ENCODE peak calls at places on chromosomes 7 and 10, in five cellular contexts. E is foreskin fibroblast, T is epithelial cell of esophagus, Q is OCI-LY7, Z is retinal pigment epithelial cell. K is an unnamed sample.

GRCh38 chr7:33624172-33624571 is 281.2 kb upstream of the BMPER start:
- DNase-seq in E (no peak), T (no peak), Q (no peak), Z (no peak), K (no peak)

GRCh38 chr10:96512997-96513685 is 585 bp downstream of the TLL2 start:
- DNase-seq in E (peak), T (peak), Q (peak), Z (no peak), K (no peak)

GRCh38 chr7:155963771-155964195 is 151.5 kb upstream of the SHH start:
- DNase-seq in E (no peak), T (no peak), Q (no peak), Z (no peak), K (no peak)

GRCh38 chr7:77416621-77417371 is 647 bp upstream of the GSAP start:
- DNase-seq in E (no peak), T (no peak), Q (no peak), Z (no peak), K (no peak)

GRCh38 chr7:151999337-152000090 is 26.0 kb upstream of the GALNT11 start:
- DNase-seq in E (no peak), T (no peak), Q (no peak), Z (no peak), K (no peak)

GRCh38 chr10:114682532-114682931 is 24.5 kb upstream of the ABLIM1 start:
- DNase-seq in E (no peak), T (no peak), Q (no peak), Z (no peak), K (no peak)

GRCh38 chr7:117479480-117480224 is at the start of gene CFTR:
- DNase-seq in E (no peak), T (peak), Q (no peak), Z (no peak), K (no peak)

GRCh38 chr10:74683067-74683466 is 143.3 kb upstream of the KAT6B start:
- DNase-seq in E (peak), T (no peak), Q (no peak), Z (no peak), K (no peak)

GRCh38 chr10:105243381-105243780 is 602.3 kb downstream of the SORCS3 start:
- DNase-seq in E (peak), T (peak), Q (no peak), Z (no peak), K (no peak)

GRCh38 chr10:71088054-71088453 is 124.3 kb upstream of the UNC5B start:
- DNase-seq in E (no peak), T (no peak), Q (no peak), Z (no peak), K (no peak)

GRCh38 chr7:70975816-70976215 is 156.1 kb upstream of the GALNT17 start:
- DNase-seq in E (no peak), T (no peak), Q (no peak), Z (no peak), K (no peak)

GRCh38 chr10:63320683-63321082 is 145.1 kb downstream of the JMJD1C start:
- DNase-seq in E (no peak), T (no peak), Q (no peak), Z (no peak), K (no peak)

GRCh38 chr10:34528320-34528719 is 286.8 kb downstream of the PARD3 start:
- DNase-seq in E (peak), T (peak), Q (no peak), Z (peak), K (peak)

GRCh38 chr7:51069411-51070083 is 247.1 kb downstream of the COBL start:
- DNase-seq in E (no peak), T (peak), Q (no peak), Z (no peak), K (no peak)

GRCh38 chr10:119325131-119325530 is 117.8 kb downstream of the GRK5 start:
- DNase-seq in E (no peak), T (peak), Q (no peak), Z (no peak), K (no peak)

GRCh38 chr7:155090647-155091046 is 20.5 kb downstream of the HTR5A start:
- DNase-seq in E (no peak), T (peak), Q (no peak), Z (no peak), K (no peak)

GRCh38 chr10:90967865-90968264 is 47.0 kb upstream of the ANKRD1 start:
- DNase-seq in E (no peak), T (no peak), Q (no peak), Z (no peak), K (no peak)

GRCh38 chr7:45921699-45922519 is 837 bp upstream of the IGFBP3 start:
- DNase-seq in E (peak), T (peak), Q (peak), Z (peak), K (no peak)

GRCh38 chr10:117955171-117955570 is 91.6 kb downstream of the RAB11FIP2 start:
- DNase-seq in E (peak), T (no peak), Q (no peak), Z (no peak), K (no peak)

GRCh38 chr10:119209050-119209735 is 1.8 kb downstream of the GRK5 start:
- DNase-seq in E (peak), T (peak), Q (peak), Z (no peak), K (no peak)

GRCh38 chr10:29240991-29241660 is 47.7 kb upstream of the LYZL1 start:
- DNase-seq in E (peak), T (no peak), Q (no peak), Z (no peak), K (no peak)

GRCh38 chr10:78852856-78853255 is 215.9 kb upstream of the ZMIZ1 start:
- DNase-seq in E (peak), T (peak), Q (peak), Z (no peak), K (no peak)

GRCh38 chr7:6628045-6628444 is 9.1 kb upstream of the ZNF316 start:
- DNase-seq in E (no peak), T (peak), Q (no peak), Z (no peak), K (no peak)

GRCh38 chr10:21162948-21163347 is 265.8 kb upstream of the NEBL start:
- DNase-seq in E (no peak), T (no peak), Q (no peak), Z (no peak), K (no peak)

GRCh38 chr10:67697646-67698245 is 1.8 kb upstream of the CTNNA3 start:
- DNase-seq in E (peak), T (peak), Q (peak), Z (peak), K (no peak)

GRCh38 chr7:71131256-71131752 is 640 bp upstream of the GALNT17 start:
- DNase-seq in E (peak), T (no peak), Q (no peak), Z (no peak), K (no peak)

GRCh38 chr7:33937871-33938270 is 32.5 kb downstream of the BMPER start:
- DNase-seq in E (no peak), T (no peak), Q (no peak), Z (no peak), K (no peak)

GRCh38 chr10:92452313-92452712 is 121.6 kb downstream of the IDE start:
- DNase-seq in E (no peak), T (no peak), Q (no peak), Z (no peak), K (no peak)

GRCh38 chr10:86666538-86666937 is 1.8 kb upstream of the LDB3 start:
- DNase-seq in E (no peak), T (no peak), Q (no peak), Z (no peak), K (no peak)

GRCh38 chr10:129887986-129888783 is 75.9 kb downstream of the EBF3 start:
- DNase-seq in E (no peak), T (no peak), Q (no peak), Z (no peak), K (no peak)

GRCh38 chr10:33412261-33413092 is 78.0 kb upstream of the NRP1 start:
- DNase-seq in E (peak), T (peak), Q (no peak), Z (peak), K (peak)

GRCh38 chr7:25965405-25966123 is 186.4 kb upstream of the NFE2L3 start:
- DNase-seq in E (no peak), T (peak), Q (no peak), Z (no peak), K (no peak)

GRCh38 chr10:84076047-84076388 is 63.3 kb upstream of the GHITM start:
- DNase-seq in E (peak), T (peak), Q (no peak), Z (peak), K (peak)

GRCh38 chr7:123655614-123656013 is at the start of gene LMOD2:
- DNase-seq in E (no peak), T (no peak), Q (no peak), Z (no peak), K (no peak)

GRCh38 chr10:115918812-115919211 is 354.2 kb downstream of the GFRA1 start:
- DNase-seq in E (peak), T (no peak), Q (no peak), Z (no peak), K (no peak)

GRCh38 chr10:32349968-32350738 is 3.2 kb upstream of the EPC1 start:
- DNase-seq in E (no peak), T (no peak), Q (no peak), Z (no peak), K (no peak)
- H3K4me3 ChIP-seq in E (no peak), T (no peak), Q (no peak), Z (no peak), K (no peak)

DNA sequence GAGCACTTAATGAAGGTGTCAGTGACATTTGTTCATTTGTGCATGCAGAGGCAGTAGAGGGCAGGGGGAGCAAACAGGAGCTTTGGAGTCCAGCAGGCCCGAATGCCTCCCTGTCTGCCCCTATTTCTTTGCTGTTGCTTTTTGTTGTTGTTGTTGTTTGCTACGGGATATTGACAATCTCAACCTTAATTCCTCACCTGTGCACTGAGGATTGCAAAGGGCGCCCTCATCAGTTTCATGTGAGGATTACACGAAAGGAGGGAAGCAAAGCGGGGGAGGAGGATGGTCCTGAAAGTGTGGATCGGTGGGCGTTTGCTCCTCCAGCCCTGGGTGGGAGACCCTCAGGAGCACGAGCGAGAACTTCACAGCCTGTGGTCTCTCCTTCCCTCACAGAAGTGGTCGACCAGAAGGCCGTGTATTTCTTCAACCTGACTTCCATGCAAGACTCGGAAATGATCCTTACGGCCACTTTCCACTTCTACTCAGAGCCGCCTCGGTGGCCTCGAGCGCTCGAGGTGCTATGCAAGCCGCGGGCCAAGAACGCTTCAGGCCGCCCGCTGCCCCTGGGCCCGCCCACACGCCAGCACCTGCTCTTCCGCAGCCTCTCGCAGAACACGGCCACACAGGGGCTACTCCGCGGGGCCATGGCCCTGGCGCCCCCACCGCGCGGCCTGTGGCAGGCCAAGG is 9.5 kb downstream of the GDF10 start:
- DNase-seq in E (no peak), T (no peak), Q (no peak), Z (no peak), K (no peak)
- TF ChIP-seq CTCF in E (no peak), T (peak), Q (peak), Z (peak), K (peak)

GRCh38 chr7:150742286-150742968 is 5.2 kb downstream of the GIMAP5 start:
- DNase-seq in E (no peak), T (no peak), Q (no peak), Z (no peak), K (no peak)
- H3K4me3 ChIP-seq in E (no peak), T (no peak), Q (no peak), Z (no peak), K (no peak)

DNA sequence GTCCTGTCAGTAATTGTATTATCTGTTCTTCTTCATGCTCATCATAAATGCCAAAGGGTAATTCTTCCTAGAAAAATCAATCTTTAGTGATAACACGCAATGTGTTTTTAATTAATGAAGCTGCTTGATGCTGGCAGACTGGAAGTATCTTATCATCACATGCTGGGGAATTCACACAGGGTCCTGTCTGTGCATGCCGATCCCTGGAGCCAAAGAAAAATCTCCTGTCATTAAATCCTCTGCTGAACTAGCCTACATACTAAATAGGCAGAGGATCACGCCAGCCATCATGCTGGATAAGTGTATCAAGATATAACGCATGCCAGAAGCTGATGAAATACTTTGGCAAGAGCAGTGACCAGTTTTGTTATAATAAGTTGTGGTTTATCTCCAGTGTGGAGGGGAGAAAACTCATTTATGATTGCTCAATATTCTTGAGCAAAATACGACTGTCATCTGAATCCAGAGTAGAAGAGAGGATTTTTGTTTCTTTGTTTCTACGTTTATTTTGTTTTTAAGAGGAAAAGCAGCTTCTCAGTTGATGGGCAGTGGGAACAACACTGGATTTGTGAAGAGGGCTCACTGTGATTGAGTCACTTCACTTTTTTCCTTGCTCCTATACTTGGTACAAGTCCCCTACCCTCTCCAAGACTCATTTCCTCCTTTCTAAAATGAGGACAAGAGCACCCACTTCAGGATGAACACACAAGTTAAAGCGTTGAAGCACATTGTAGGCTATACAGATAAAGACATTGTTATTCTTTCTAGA is 649.1 kb downstream of the TNS3 start:
- DNase-seq in E (peak), T (peak), Q (no peak), Z (peak), K (peak)
- TF ChIP-seq CTCF in E (peak), T (peak), Q (no peak), Z (peak), K (peak)

DNA sequence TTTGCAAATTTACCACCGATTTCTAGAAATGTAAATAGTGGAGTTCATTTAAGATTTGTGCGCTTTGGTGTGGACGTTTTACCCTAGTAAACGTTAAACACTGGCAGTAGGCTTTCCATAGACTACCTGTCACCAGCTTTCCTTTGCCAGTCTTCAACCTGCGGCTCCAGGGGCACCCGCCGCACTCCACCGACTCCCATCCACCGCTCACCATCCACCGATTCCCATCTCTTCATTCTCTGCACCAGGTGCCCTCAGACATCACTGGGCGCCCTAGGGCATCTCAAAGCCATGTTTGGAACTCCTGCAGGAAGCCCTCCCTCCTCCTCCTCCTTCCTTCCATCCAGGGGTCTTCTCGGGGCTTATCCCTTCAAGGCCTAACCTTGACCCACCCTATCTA is 1.4 kb upstream of the AP5Z1 start:
- DNase-seq in E (no peak), T (no peak), Q (no peak), Z (no peak), K (no peak)
- H3K4me3 ChIP-seq in E (peak), T (no peak), Q (no peak), Z (no peak), K (no peak)

GRCh38 chr7:107130487-107131220 is 38.1 kb upstream of the HBP1 start:
- DNase-seq in E (no peak), T (no peak), Q (no peak), Z (no peak), K (no peak)
- TF ChIP-seq CTCF in E (no peak), T (peak), Q (peak), Z (no peak), K (no peak)

GRCh38 chr7:43112941-43113621 is 634 bp downstream of the HECW1 start:
- DNase-seq in E (peak), T (peak), Q (no peak), Z (peak), K (no peak)
- H3K4me3 ChIP-seq in E (peak), T (no peak), Q (no peak), Z (peak), K (peak)

DNA sequence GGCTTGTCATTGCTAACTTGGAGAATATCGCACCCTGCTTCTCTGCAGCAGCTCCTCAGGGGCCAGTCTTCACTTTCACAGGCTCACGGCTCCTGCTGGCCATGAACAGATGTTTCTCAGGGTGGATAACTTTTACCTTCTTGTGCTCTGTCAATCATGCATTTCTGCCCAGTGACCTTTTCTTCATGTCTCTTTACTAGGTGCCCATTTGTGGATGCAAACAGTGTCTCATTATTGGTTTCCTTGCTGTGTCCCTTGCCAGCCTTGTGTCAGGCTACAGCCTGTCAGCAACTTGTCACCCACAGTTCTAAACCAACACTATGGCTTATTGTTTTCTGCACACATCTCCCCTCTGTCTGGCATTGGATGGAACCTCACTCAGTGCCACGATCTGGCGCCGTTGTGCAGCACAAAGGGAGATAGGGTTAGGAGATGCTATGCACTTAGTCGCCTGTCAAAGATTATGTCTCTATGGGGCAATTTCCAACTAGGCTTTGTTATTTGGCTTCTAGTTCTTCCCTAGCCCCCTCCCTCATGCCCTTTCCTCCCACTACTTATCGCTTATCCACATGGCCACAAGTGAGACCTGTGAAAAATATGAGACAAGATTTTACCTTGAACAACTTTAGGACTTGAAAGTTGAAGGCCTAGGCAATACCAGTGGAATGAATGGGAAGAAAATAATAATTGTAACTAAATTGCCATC is 45.7 kb upstream of the NXPH1 start:
- DNase-seq in E (no peak), T (no peak), Q (no peak), Z (no peak), K (no peak)
- TF ChIP-seq CTCF in E (no peak), T (no peak), Q (no peak), Z (no peak), K (no peak)

DNA sequence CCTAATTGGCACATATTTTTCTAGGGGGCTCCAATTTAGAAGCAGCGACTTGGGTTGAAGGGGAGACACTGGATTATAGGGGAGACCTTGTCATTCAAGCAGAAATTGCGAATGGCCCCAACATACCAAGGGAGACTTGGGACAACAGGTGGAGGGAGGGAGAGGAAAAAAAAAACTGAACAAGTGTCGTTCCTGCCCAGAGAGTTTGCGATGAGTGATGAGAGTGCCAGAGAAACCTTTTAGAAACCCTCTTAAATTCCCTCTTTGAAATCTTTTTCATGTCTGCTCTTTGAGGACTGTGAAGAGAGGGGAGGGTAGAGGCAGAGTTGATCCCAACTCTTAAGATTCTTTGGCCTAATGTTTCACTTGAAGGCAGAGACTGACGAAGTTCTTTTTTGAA is 24.3 kb downstream of the RBM20 start:
- DNase-seq in E (no peak), T (no peak), Q (no peak), Z (no peak), K (no peak)
- H3K4me3 ChIP-seq in E (no peak), T (no peak), Q (no peak), Z (no peak), K (no peak)

K was measured in BJ.